ENCODE peak calls at places on chromosomes 13 and 19, in ten cellular contexts. R, X, Z, Y, B, G, F, J, U and I are unnamed samples.
A peak's percentile ranks its signal among the peaks of the same experiment; 100 is the strongest.

GRCh38 chr13:79406597-79406908 is 498 bp upstream of the RBM26 start:
- DNase-seq in F (peak; percentile 73), X (no peak), U (no peak), R (no peak), Z (no peak), Y (no peak), G (no peak), B (no peak), J (no peak), I (no peak)

GRCh38 chr19:30074741-30075460 is 132.9 kb downstream of the URI1 start:
- DNase-seq in B (no peak), F (no peak), U (no peak), Z (no peak), X (no peak), G (no peak), Y (no peak), R (no peak), J (peak; percentile 77), I (no peak)

GRCh38 chr19:4555657-4556561 is 3.6 kb downstream of the SEMA6B start:
- DNase-seq in U (no peak), X (no peak), R (no peak), J (no peak), Y (no peak), Z (peak; percentile 48), F (no peak), B (no peak), G (no peak), I (no peak)

GRCh38 chr19:54463531-54464043 is at the start of gene LENG9:
- DNase-seq in J (peak; percentile 99), G (peak; percentile 99), F (peak; percentile 98), Y (peak; percentile 92), U (peak; percentile 97), Z (peak; percentile 100), X (peak; percentile 99), B (peak; percentile 100), R (peak; percentile 100), I (peak; percentile 91)

GRCh38 chr13:113147206-113147605 is 11.2 kb upstream of the PROZ start:
- DNase-seq in Z (no peak), U (no peak), F (no peak), G (no peak), Y (no peak), B (no peak), X (no peak), J (no peak), R (no peak), I (no peak)

GRCh38 chr13:91381371-91381770 is 17.1 kb upstream of the GPC5 start:
- DNase-seq in X (no peak), Y (no peak), F (no peak), R (peak; percentile 12), J (no peak), Z (no peak), G (no peak), B (no peak), U (peak; percentile 54), I (no peak)

GRCh38 chr13:66087149-66087780 is 1142.9 kb downstream of the PCDH9 start:
- DNase-seq in F (no peak), J (no peak), X (no peak), U (no peak), G (no peak), Z (no peak), Y (no peak), B (no peak), R (no peak), I (no peak)

GRCh38 chr13:90713436-90714133 is 633.9 kb upstream of the MIR17HG start:
- DNase-seq in F (no peak), R (no peak), G (no peak), B (no peak), U (no peak), Z (no peak), J (no peak), X (no peak), Y (no peak), I (no peak)

GRCh38 chr13:56561327-56561726 is 579.4 kb upstream of the PRR20A start:
- DNase-seq in J (no peak), Y (no peak), Z (peak; percentile 30), U (no peak), F (no peak), R (no peak), X (no peak), G (no peak), B (no peak), I (no peak)

GRCh38 chr19:13723206-13723605 is 41.1 kb upstream of the MRI1 start:
- DNase-seq in R (no peak), X (no peak), G (no peak), Z (no peak), U (no peak), J (no peak), Y (no peak), B (no peak), F (no peak), I (no peak)

GRCh38 chr13:64446372-64446771 is 2783.8 kb downstream of the PCDH9 start:
- DNase-seq in R (peak; percentile 27), F (no peak), Y (no peak), U (no peak), J (no peak), X (no peak), B (no peak), Z (peak; percentile 18), G (no peak), I (no peak)

GRCh38 chr13:44930907-44931676 is 58.2 kb downstream of the NUFIP1 start:
- DNase-seq in Y (no peak), R (peak; percentile 72), G (no peak), U (no peak), F (peak; percentile 43), X (no peak), B (no peak), J (no peak), Z (peak; percentile 44), I (no peak)

GRCh38 chr19:858284-858683 is 1.2 kb upstream of the CFD start:
- DNase-seq in R (no peak), G (no peak), Z (no peak), F (no peak), X (no peak), J (no peak), Y (no peak), U (no peak), B (no peak), I (no peak)

GRCh38 chr19:47661161-47661560 is 52.1 kb upstream of the EHD2 start:
- DNase-seq in Y (no peak), Z (no peak), J (peak; percentile 86), R (no peak), G (no peak), X (no peak), U (no peak), F (no peak), B (no peak), I (no peak)

GRCh38 chr13:101988140-101988539 is 413.7 kb downstream of the FGF14 start:
- DNase-seq in R (no peak), G (no peak), X (no peak), F (no peak), B (no peak), U (no peak), Y (no peak), J (no peak), Z (no peak), I (no peak)

GRCh38 chr19:798415-799075 is 1.3 kb downstream of the PTBP1 start:
- DNase-seq in U (no peak), Y (no peak), B (peak; percentile 28), X (no peak), F (no peak), Z (no peak), G (no peak), R (no peak), J (no peak), I (no peak)

GRCh38 chr13:99055286-99056073 is 77.6 kb upstream of the DOCK9 start:
- DNase-seq in J (no peak), R (no peak), G (no peak), B (no peak), U (no peak), F (no peak), Y (no peak), Z (no peak), X (no peak), I (no peak)

GRCh38 chr13:43154839-43155238 is 131.5 kb downstream of the DNAJC15 start:
- DNase-seq in X (no peak), J (no peak), R (no peak), Y (no peak), Z (peak; percentile 92), U (no peak), G (no peak), B (no peak), F (no peak), I (no peak)

GRCh38 chr19:34336781-34337271 is 28.2 kb upstream of the GPI start:
- DNase-seq in B (peak; percentile 18), F (no peak), R (peak; percentile 49), Z (peak; percentile 33), U (no peak), X (no peak), Y (no peak), G (peak; percentile 44), J (no peak), I (peak; percentile 38)

GRCh38 chr19:2720777-2721569 is at the start of gene DIRAS1:
- DNase-seq in F (no peak), Z (no peak), J (no peak), G (no peak), R (no peak), Y (no peak), U (peak; percentile 28), X (no peak), B (no peak), I (no peak)

GRCh38 chr19:7561229-7561806 is 25.8 kb downstream of the PNPLA6 start:
- DNase-seq in Y (no peak), F (no peak), G (no peak), R (no peak), J (no peak), Z (no peak), U (no peak), X (no peak), B (no peak), I (no peak)

GRCh38 chr13:86397640-86398039 is 598.4 kb upstream of the SLITRK6 start:
- DNase-seq in G (no peak), J (no peak), Y (no peak), Z (no peak), B (no peak), X (no peak), R (no peak), F (no peak), U (no peak), I (no peak)

GRCh38 chr19:40633207-40633606 is 32.0 kb downstream of the LTBP4 start:
- DNase-seq in G (no peak), R (peak; percentile 81), X (no peak), Y (no peak), Z (no peak), F (no peak), U (no peak), B (no peak), J (peak; percentile 0), I (no peak)

GRCh38 chr19:56875717-56876116 is 35.2 kb upstream of the PEG3 start:
- DNase-seq in U (no peak), R (no peak), Y (no peak), J (no peak), G (no peak), B (no peak), Z (no peak), F (no peak), X (no peak), I (no peak)

GRCh38 chr19:3516675-3517207 is 10.6 kb downstream of the FZR1 start:
- DNase-seq in B (no peak), Y (no peak), U (no peak), R (no peak), Z (no peak), X (no peak), J (no peak), G (peak; percentile 66), F (peak; percentile 98), I (peak; percentile 16)

GRCh38 chr19:16886305-16886880 is 2.4 kb upstream of the F2RL3 start:
- DNase-seq in B (peak; percentile 15), F (peak; percentile 18), G (no peak), Y (no peak), J (no peak), U (no peak), Z (no peak), R (peak; percentile 78), X (no peak), I (peak; percentile 45)

GRCh38 chr13:50127017-50127725 is 111.9 kb downstream of the KCNRG start:
- DNase-seq in Y (peak; percentile 48), G (no peak), R (no peak), F (no peak), J (peak; percentile 77), X (peak; percentile 45), B (no peak), Z (peak; percentile 45), U (no peak), I (peak; percentile 59)

GRCh38 chr19:5718579-5719273 is 1.2 kb downstream of the LONP1 start:
- DNase-seq in R (peak; percentile 94), J (no peak), B (peak; percentile 63), X (no peak), Z (peak; percentile 84), G (no peak), Y (no peak), F (no peak), U (no peak), I (no peak)